ENCODE peak calls at places on chromosomes 13 and 19, in five cellular contexts. Z, K, N, L and U are unnamed samples.

GRCh38 chr19:31353826-31354225 is 4.6 kb upstream of the TSHZ3 start:
- DNase-seq in Z (peak), K (no peak), N (peak), L (no peak), U (no peak)

GRCh38 chr13:75101997-75102720 is 379.8 kb downstream of the TBC1D4 start:
- DNase-seq in Z (peak), K (no peak), N (peak), L (no peak), U (no peak)

GRCh38 chr13:113620036-113620435 is 35.5 kb downstream of the TFDP1 start:
- DNase-seq in Z (no peak), K (no peak), N (no peak), L (peak), U (no peak)

GRCh38 chr19:40687525-40688016 is 2.9 kb downstream of the NUMBL start:
- DNase-seq in Z (no peak), K (peak), N (no peak), L (peak), U (no peak)

GRCh38 chr13:41384749-41385503 is 72.4 kb upstream of the RGCC start:
- DNase-seq in Z (peak), K (no peak), N (no peak), L (no peak), U (no peak)

GRCh38 chr19:55379161-55379560 is 2.5 kb downstream of the TMEM190 start:
- DNase-seq in Z (no peak), K (no peak), N (no peak), L (no peak), U (no peak)

GRCh38 chr13:100898431-100898830 is 223.8 kb upstream of the TMTC4 start:
- DNase-seq in Z (no peak), K (no peak), N (no peak), L (no peak), U (no peak)

GRCh38 chr13:105773887-105774538 is 761.4 kb downstream of the EFNB2 start:
- DNase-seq in Z (no peak), K (no peak), N (no peak), L (no peak), U (no peak)

GRCh38 chr19:17328517-17329060 is 6.1 kb downstream of the ANO8 start:
- DNase-seq in Z (peak), K (peak), N (no peak), L (no peak), U (peak)

GRCh38 chr19:459724-460511 is 915 bp downstream of the SHC2 start:
- DNase-seq in Z (peak), K (peak), N (peak), L (peak), U (peak)

GRCh38 chr13:48783181-48783630 is 129.5 kb downstream of the CYSLTR2 start:
- DNase-seq in Z (no peak), K (no peak), N (no peak), L (peak), U (no peak)

GRCh38 chr19:47095707-47096704 is 17.6 kb downstream of the ZC3H4 start:
- DNase-seq in Z (peak), K (no peak), N (no peak), L (peak), U (no peak)

GRCh38 chr13:90738881-90739280 is 608.6 kb upstream of the MIR17HG start:
- DNase-seq in Z (no peak), K (no peak), N (no peak), L (no peak), U (no peak)

GRCh38 chr19:49766938-49767315 is at the start of gene AP2A1:
- DNase-seq in Z (no peak), K (no peak), N (no peak), L (no peak), U (no peak)

GRCh38 chr13:87120476-87120875 is 550.7 kb upstream of the SLITRK5 start:
- DNase-seq in Z (no peak), K (no peak), N (no peak), L (no peak), U (no peak)

GRCh38 chr19:18883530-18884304 is 12.2 kb downstream of the CERS1 start:
- DNase-seq in Z (no peak), K (no peak), N (peak), L (peak), U (no peak)
- TF ChIP-seq CTCF in Z (no peak), K (no peak), N (no peak), L (no peak), U (no peak)

DNA sequence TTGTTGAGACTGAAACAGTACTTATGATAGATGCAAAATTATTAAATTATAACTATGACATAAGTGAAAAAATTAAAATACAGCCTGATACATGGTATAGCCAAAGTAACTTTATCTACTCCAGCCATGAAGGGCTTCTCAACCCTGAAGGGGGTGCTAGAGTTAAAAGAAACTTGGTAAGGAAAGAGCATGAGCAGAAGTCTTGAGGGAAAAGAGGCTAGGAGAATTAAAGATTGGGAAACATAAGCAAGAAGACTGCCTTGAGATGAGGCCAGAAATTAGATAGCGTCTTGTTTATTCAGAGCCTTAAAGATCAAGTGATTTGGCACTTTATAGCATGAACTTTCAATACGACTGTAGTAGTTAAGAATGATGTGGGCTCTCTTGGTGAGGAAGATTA is 385.5 kb upstream of the PRR20A start:
- DNase-seq in Z (peak), K (no peak), N (no peak), L (no peak), U (no peak)
- TF ChIP-seq CTCF in Z (peak), K (no peak), N (peak), L (no peak), U (no peak)

GRCh38 chr13:33637978-33638743 is 179.8 kb upstream of the RFC3 start:
- DNase-seq in Z (no peak), K (no peak), N (no peak), L (no peak), U (no peak)
- TF ChIP-seq CTCF in Z (no peak), K (no peak), N (no peak), L (no peak), U (no peak)

DNA sequence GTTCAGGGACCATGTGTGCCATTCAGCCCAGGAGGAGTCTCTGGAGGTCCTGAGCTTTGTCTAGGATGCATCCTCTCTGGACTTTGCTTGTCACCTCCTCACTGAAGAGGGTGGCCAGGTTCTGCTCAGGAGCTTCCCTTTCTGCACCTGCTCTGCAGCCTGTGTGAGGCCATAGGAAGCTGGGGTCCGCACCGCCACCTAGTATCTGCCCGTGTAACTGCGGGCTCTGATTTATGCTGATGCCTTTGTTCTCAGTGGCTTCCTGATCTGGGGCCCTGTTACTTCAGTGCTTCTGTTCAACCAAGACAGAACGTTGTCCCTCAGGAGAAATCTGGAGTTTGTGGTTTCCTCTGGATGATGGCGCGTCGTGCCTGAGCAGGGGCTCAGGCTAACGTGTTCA is 15.5 kb downstream of the ZNF610 start:
- DNase-seq in Z (peak), K (no peak), N (peak), L (no peak), U (no peak)
- TF ChIP-seq CTCF in Z (peak), K (no peak), N (peak), L (no peak), U (peak)

GRCh38 chr13:110068176-110068473 is 238.8 kb downstream of the COL4A1 start:
- DNase-seq in Z (no peak), K (no peak), N (no peak), L (no peak), U (no peak)

GRCh38 chr13:110067355-110068175 is 239.4 kb downstream of the COL4A1 start:
- DNase-seq in Z (no peak), K (no peak), N (no peak), L (no peak), U (no peak)

GRCh38 chr13:110063490-110063889 is 243.5 kb downstream of the COL4A1 start:
- DNase-seq in Z (no peak), K (no peak), N (no peak), L (no peak), U (no peak)

GRCh38 chr13:110064022-110064421 is 242.9 kb downstream of the COL4A1 start:
- DNase-seq in Z (no peak), K (no peak), N (no peak), L (no peak), U (no peak)

DNA sequence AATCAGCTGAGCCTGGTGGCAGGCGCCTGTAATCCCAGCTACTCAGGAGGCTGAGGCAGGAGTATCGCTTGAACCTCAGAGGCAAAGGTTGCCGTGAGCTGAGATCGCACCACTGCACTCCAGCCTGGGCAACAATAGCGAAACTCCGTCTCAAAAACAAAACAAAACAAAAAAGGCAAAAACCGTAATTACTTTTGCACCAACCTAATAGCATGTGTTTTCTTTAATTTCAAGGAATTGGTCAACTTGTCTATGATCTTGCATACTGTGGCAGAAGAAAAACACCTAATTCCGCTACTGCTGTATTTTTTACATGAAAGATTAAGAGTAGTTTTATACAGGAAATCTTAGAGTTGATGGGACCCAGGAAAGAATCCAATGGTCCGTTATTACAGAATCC is 241.2 kb downstream of the COL4A1 start:
- DNase-seq in Z (no peak), K (no peak), N (no peak), L (no peak), U (no peak)
- TF ChIP-seq CTCF in Z (no peak), K (no peak), N (no peak), L (no peak), U (no peak)

GRCh38 chr19:35316560-35316959 is 12.4 kb upstream of the CD22 start:
- DNase-seq in Z (no peak), K (peak), N (no peak), L (peak), U (no peak)

GRCh38 chr19:35314031-35314430 is 15.0 kb upstream of the CD22 start:
- DNase-seq in Z (no peak), K (peak), N (no peak), L (no peak), U (no peak)

GRCh38 chr19:35314858-35315470 is 14.0 kb upstream of the CD22 start:
- DNase-seq in Z (peak), K (peak), N (no peak), L (peak), U (no peak)

GRCh38 chr19:35317464-35318043 is 11.4 kb upstream of the CD22 start:
- DNase-seq in Z (no peak), K (peak), N (no peak), L (peak), U (no peak)

DNA sequence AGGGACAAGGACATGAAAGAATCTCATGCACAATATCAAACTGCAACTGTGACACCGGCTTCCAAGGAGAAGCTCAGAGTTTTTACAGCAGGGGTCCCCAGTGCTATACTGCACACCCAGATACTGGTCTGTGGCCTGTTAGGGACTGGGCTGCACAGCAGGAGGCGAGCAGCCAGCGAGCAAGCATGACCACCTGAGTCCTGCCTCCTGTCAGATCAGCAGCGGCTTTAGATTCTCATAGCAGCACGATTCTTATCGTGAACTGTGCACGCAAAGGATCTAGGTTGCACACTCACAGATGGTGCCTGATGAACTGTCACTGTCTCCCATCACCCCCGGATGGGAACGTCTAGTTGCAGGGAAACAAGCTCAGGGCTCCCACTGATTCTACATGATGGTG is 13.1 kb upstream of the CD22 start:
- DNase-seq in Z (no peak), K (no peak), N (no peak), L (peak), U (no peak)
- TF ChIP-seq CTCF in Z (no peak), K (no peak), N (no peak), L (no peak), U (peak)

GRCh38 chr19:2661615-2662014 is 40.9 kb downstream of the GNG7 start:
- DNase-seq in Z (peak), K (no peak), N (no peak), L (peak), U (no peak)
- TF ChIP-seq CTCF in Z (peak), K (no peak), N (peak), L (no peak), U (peak)

DNA sequence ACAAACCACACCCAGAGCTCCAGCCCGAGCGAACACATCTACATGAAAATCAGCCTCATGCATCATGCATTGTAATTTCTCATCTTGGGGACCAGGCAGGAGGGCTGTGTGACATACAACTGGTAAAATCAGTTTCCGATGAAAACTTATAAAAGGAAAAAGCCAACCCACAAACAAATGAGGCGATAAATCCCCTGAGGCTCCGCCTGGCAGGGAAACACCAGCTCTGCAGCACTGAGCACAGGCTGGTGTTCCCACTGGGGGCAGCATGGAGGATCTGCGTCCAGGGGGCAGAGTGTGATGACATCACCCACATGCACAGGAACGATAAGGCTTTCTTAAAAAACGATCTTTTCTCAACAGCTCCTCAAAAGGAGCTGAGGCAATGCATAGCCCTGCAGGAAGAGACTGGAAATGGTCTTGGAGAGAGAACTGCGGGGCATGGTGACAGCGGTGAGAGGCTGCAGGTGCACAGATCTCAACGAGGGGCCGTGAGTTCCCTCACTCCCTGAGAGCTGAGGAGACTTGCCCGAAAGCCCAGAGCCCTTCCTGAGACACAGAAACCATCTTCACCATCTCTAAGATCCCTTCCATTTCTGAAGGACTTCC is 24.6 kb downstream of the SH3GL1 start:
- DNase-seq in Z (peak), K (peak), N (no peak), L (no peak), U (peak)
- TF ChIP-seq CTCF in Z (peak), K (peak), N (peak), L (no peak), U (peak)

GRCh38 chr19:29380581-29380980 is 145.2 kb upstream of the VSTM2B start:
- DNase-seq in Z (peak), K (no peak), N (peak), L (no peak), U (no peak)
- TF ChIP-seq CTCF in Z (no peak), K (no peak), N (no peak), L (no peak), U (no peak)

GRCh38 chr19:15195381-15195964 is 5.3 kb downstream of the NOTCH3 start:
- DNase-seq in Z (peak), K (peak), N (peak), L (peak), U (no peak)
- TF ChIP-seq CTCF in Z (peak), K (no peak), N (peak), L (no peak), U (peak)